ENCODE peak calls at places on chromosomes 13 and 19, in six cellular contexts. A is GM12865, U is WTC11, Q is spleen, V is Calu3, C is endothelial cell. R is an unnamed sample.
A peak's percentile ranks its signal among the peaks of the same experiment; 100 is the strongest.

GRCh38 chr19:14002571-14003278 is 3.4 kb downstream of the RFX1 start:
- DNase-seq in U (no peak), Q (no peak), V (no peak), C (no peak), A (peak; percentile 72), R (no peak)

GRCh38 chr13:54676526-54677113 is 1648.0 kb downstream of the OLFM4 start:
- DNase-seq in Q (no peak), V (no peak), C (no peak), U (no peak), A (no peak), R (no peak)

GRCh38 chr13:85741017-85741416 is 58.2 kb downstream of the SLITRK6 start:
- DNase-seq in A (no peak), V (no peak), C (no peak), Q (no peak), U (no peak), R (no peak)

GRCh38 chr13:20968745-20969144 is 66.2 kb upstream of the XPO4 start:
- DNase-seq in C (no peak), U (no peak), Q (no peak), V (no peak), A (peak; percentile 58), R (no peak)

GRCh38 chr13:20340759-20341161 is 108.6 kb upstream of the GJB6 start:
- DNase-seq in A (no peak), V (no peak), C (no peak), Q (no peak), U (no peak), R (peak; percentile 87)

GRCh38 chr19:3469638-3470499 is 10.5 kb downstream of the SMIM24 start:
- DNase-seq in U (no peak), C (no peak), A (no peak), V (no peak), Q (no peak), R (no peak)

GRCh38 chr13:52845766-52846566 is 2.5 kb downstream of the PCDH8 start:
- DNase-seq in A (no peak), Q (peak; percentile 74), U (peak; percentile 84), V (no peak), C (peak; percentile 85), R (peak; percentile 16)

GRCh38 chr13:64534302-64534701 is 2695.8 kb downstream of the PCDH9 start:
- DNase-seq in U (no peak), A (no peak), C (no peak), V (no peak), Q (no peak), R (no peak)

GRCh38 chr19:35715981-35716734 is 1.6 kb upstream of the KMT2B start:
- DNase-seq in U (no peak), C (peak; percentile 60), Q (peak; percentile 82), V (peak; percentile 71), A (no peak), R (no peak)

GRCh38 chr13:72137782-72138181 is 270.8 kb upstream of the DACH1 start:
- DNase-seq in Q (no peak), V (no peak), U (no peak), C (no peak), A (no peak), R (no peak)

GRCh38 chr19:49690073-49690655 is 752 bp upstream of the CPT1C start:
- DNase-seq in U (no peak), Q (no peak), C (no peak), V (no peak), A (no peak), R (no peak)

GRCh38 chr19:42276821-42277220 is 7.8 kb downstream of the CIC start:
- DNase-seq in V (no peak), C (no peak), Q (no peak), U (no peak), A (peak; percentile 64), R (peak; percentile 73)

GRCh38 chr13:72537400-72537780 is 190.0 kb downstream of the MZT1 start:
- DNase-seq in V (no peak), A (no peak), C (no peak), U (no peak), Q (no peak), R (no peak)

GRCh38 chr13:97107815-97108534 is 113.7 kb upstream of the OXGR1 start:
- DNase-seq in C (no peak), V (no peak), Q (no peak), U (no peak), A (no peak), R (no peak)

GRCh38 chr19:47741544-47742125 is 3.7 kb upstream of the NOP53 start:
- DNase-seq in Q (no peak), C (no peak), V (no peak), U (no peak), A (no peak), R (no peak)

GRCh38 chr13:34153428-34154180 is 335.7 kb downstream of the RFC3 start:
- DNase-seq in A (no peak), C (no peak), Q (no peak), U (no peak), V (peak; percentile 68), R (no peak)

GRCh38 chr19:16398530-16399241 is 73.1 kb downstream of the EPS15L1 start:
- DNase-seq in C (no peak), A (no peak), U (no peak), Q (peak; percentile 45), V (no peak), R (no peak)

GRCh38 chr19:35038623-35039512 is 2.7 kb upstream of the HPN start:
- DNase-seq in A (no peak), C (no peak), Q (no peak), U (no peak), V (no peak), R (no peak)

GRCh38 chr13:81171065-81171647 is 830.2 kb upstream of the SPRY2 start:
- DNase-seq in C (no peak), Q (no peak), V (no peak), A (peak; percentile 4), U (no peak), R (peak; percentile 28)

GRCh38 chr19:33472696-33473624 is 48.6 kb downstream of the PEPD start:
- DNase-seq in C (no peak), A (no peak), Q (peak; percentile 20), U (peak; percentile 8), V (no peak), R (peak; percentile 69)

GRCh38 chr19:48636859-48637448 is at the start of gene DBP:
- DNase-seq in C (no peak), A (no peak), Q (peak; percentile 93), U (peak; percentile 50), V (peak; percentile 54), R (no peak)

GRCh38 chr13:104015646-104016396 is 949.6 kb upstream of the SLC10A2 start:
- DNase-seq in A (no peak), U (no peak), C (no peak), V (peak; percentile 19), Q (no peak), R (no peak)

GRCh38 chr13:32947886-32948285 is 68.3 kb upstream of the KL start:
- DNase-seq in U (no peak), C (peak; percentile 8), Q (no peak), V (no peak), A (no peak), R (no peak)

GRCh38 chr13:98934243-98934642 is 43.6 kb downstream of the DOCK9 start:
- DNase-seq in C (no peak), U (no peak), V (no peak), Q (no peak), A (no peak), R (no peak)

GRCh38 chr19:2841858-2842574 is 741 bp downstream of the ZNF555 start:
- DNase-seq in Q (peak; percentile 82), V (no peak), C (peak; percentile 11), A (no peak), U (no peak), R (no peak)

GRCh38 chr13:20495087-20496023 is 30.3 kb downstream of the CRYL1 start:
- DNase-seq in Q (no peak), C (peak; percentile 61), A (peak; percentile 79), V (peak; percentile 46), U (peak; percentile 67), R (peak; percentile 81)

GRCh38 chr13:40331802-40332201 is 334.6 kb downstream of the FOXO1 start:
- DNase-seq in U (no peak), Q (no peak), V (no peak), C (no peak), A (no peak), R (no peak)

GRCh38 chr13:49585220-49586157 is at the start of gene RCBTB1:
- DNase-seq in V (peak; percentile 56), U (peak; percentile 65), A (peak; percentile 83), C (peak; percentile 67), Q (peak; percentile 93), R (peak; percentile 64)

GRCh38 chr19:10872551-10873107 is 1.3 kb downstream of the CARM1 start:
- DNase-seq in U (no peak), C (no peak), Q (no peak), A (peak; percentile 61), V (no peak), R (no peak)

GRCh38 chr13:112828082-112828699 is 138.4 kb downstream of the ATP11A start:
- DNase-seq in U (no peak), Q (no peak), A (peak; percentile 60), V (no peak), C (no peak), R (no peak)

DNA sequence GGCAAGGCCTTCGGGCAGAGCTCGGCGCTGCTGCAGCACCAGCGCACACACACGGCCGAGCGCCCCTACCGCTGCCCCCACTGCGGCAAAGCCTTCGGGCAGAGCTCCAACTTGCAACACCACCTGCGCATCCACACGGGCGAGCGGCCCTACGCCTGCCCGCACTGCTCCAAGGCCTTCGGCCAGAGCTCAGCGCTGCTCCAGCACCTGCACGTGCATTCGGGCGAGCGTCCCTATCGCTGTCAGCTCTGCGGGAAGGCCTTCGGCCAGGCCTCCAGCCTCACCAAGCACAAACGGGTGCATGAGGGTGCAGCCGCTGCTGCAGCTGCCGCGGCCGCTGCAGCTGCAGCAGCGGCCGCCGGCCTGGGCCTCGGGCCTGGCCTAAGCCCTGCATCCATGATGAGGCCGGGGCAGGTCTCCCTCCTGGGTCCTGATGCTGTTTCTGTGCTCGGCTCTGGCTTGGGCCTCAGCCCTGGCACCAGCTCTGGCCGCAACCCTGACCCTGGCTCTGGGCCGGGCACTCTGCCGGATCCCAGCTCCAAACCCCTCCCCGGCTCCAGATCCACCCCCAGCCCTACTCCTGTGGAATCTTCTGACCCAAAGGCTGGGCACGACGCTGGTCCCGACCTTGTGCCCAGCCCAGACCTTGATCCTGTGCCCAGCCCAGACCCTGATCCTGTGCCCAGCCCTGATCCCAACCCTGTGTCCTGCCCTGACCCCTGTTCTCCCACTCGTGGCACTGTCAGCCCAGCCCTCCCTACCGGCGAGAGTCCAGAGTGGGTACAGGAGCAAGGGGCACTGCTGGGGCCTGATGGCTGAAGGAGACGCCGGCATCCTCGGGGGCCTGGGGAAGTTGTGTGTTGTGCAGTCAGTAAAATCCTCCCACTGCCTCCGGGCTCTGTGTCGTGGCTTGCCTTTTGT is 2.0 kb upstream of the MCOLN1 start:
- DNase-seq in A (no peak), V (no peak), U (no peak), C (no peak), Q (peak; percentile 77), R (no peak)
- TF ChIP-seq CTCF in A (no peak), V (no peak), U (no peak), C (no peak), Q (no peak), R (no peak)

GRCh38 chr13:45683701-45684100 is 18.4 kb upstream of the CBY2 start:
- DNase-seq in C (no peak), Q (no peak), U (peak; percentile 17), V (no peak), A (no peak), R (no peak)
- TF ChIP-seq CTCF in C (no peak), Q (no peak), U (no peak), V (no peak), A (peak; percentile 19), R (no peak)

GRCh38 chr19:799076-799881 is 2.0 kb downstream of the PTBP1 start:
- DNase-seq in Q (no peak), V (no peak), C (no peak), U (no peak), A (peak; percentile 35), R (peak; percentile 47)
- TF ChIP-seq CTCF in Q (no peak), V (no peak), C (no peak), U (no peak), A (no peak), R (peak; percentile 40)

GRCh38 chr19:4647676-4648644 is 8.6 kb downstream of the TNFAIP8L1 start:
- DNase-seq in U (peak; percentile 46), A (no peak), V (no peak), C (peak; percentile 79), Q (peak; percentile 86), R (no peak)
- TF ChIP-seq CTCF in U (no peak), A (no peak), V (no peak), C (no peak), Q (no peak), R (no peak)

R was measured in epithelial cell of esophagus.